ENCODE peak calls at places on chromosome 18, in nine cellular contexts. One of them, this sample, is unnamed.

GRCh38 chr18:59733411-59733810 is 36.2 kb upstream of the CCBE1 start:
- DNase-seq in H9: no peak
- DNase-seq in GM23248: peak; percentile 42
- DNase-seq in hepatocyte: no peak
- DNase-seq in mammary epithelial cell: no peak
- DNase-seq in neural progenitor cell: no peak
- DNase-seq in OCI-LY7: no peak
- DNase-seq in Karpas-422: no peak
- DNase-seq in MM.1S: no peak
- DNase-seq in this sample: no peak

GRCh38 chr18:62957885-62958472 is 242.6 kb downstream of the PHLPP1 start:
- DNase-seq in H9: peak; percentile 71
- DNase-seq in OCI-LY7: peak; percentile 32
- DNase-seq in hepatocyte: no peak
- DNase-seq in Karpas-422: peak; percentile 75
- DNase-seq in neural progenitor cell: peak; percentile 55
- DNase-seq in mammary epithelial cell: peak; percentile 19
- DNase-seq in MM.1S: peak; percentile 73
- DNase-seq in GM23248: peak; percentile 51
- DNase-seq in this sample: peak; percentile 68

GRCh38 chr18:36294031-36294430 is 3.5 kb upstream of the FHOD3 start:
- DNase-seq in Karpas-422: no peak
- DNase-seq in mammary epithelial cell: peak; percentile 71
- DNase-seq in H9: no peak
- DNase-seq in GM23248: peak; percentile 87
- DNase-seq in OCI-LY7: no peak
- DNase-seq in neural progenitor cell: no peak
- DNase-seq in hepatocyte: no peak
- DNase-seq in MM.1S: no peak
- DNase-seq in this sample: peak; percentile 34

GRCh38 chr18:75167759-75168211 is 41.2 kb downstream of the PTGR3 start:
- DNase-seq in neural progenitor cell: no peak
- DNase-seq in MM.1S: no peak
- DNase-seq in OCI-LY7: no peak
- DNase-seq in mammary epithelial cell: no peak
- DNase-seq in Karpas-422: no peak
- DNase-seq in GM23248: peak; percentile 61
- DNase-seq in H9: no peak
- DNase-seq in hepatocyte: no peak
- DNase-seq in this sample: no peak

GRCh38 chr18:3192286-3192685 is 27.5 kb downstream of the MYOM1 start:
- DNase-seq in OCI-LY7: no peak
- DNase-seq in mammary epithelial cell: no peak
- DNase-seq in MM.1S: no peak
- DNase-seq in H9: no peak
- DNase-seq in neural progenitor cell: no peak
- DNase-seq in GM23248: no peak
- DNase-seq in Karpas-422: no peak
- DNase-seq in hepatocyte: no peak
- DNase-seq in this sample: no peak

GRCh38 chr18:12023375-12023774 is 42.1 kb downstream of the IMPA2 start:
- DNase-seq in H9: no peak
- DNase-seq in Karpas-422: no peak
- DNase-seq in mammary epithelial cell: peak; percentile 76
- DNase-seq in OCI-LY7: no peak
- DNase-seq in MM.1S: no peak
- DNase-seq in hepatocyte: no peak
- DNase-seq in neural progenitor cell: no peak
- DNase-seq in GM23248: no peak
- DNase-seq in this sample: no peak

GRCh38 chr18:8081872-8082553 is 514.9 kb downstream of the PTPRM start:
- DNase-seq in GM23248: no peak
- DNase-seq in mammary epithelial cell: no peak
- DNase-seq in OCI-LY7: no peak
- DNase-seq in MM.1S: no peak
- DNase-seq in neural progenitor cell: no peak
- DNase-seq in hepatocyte: no peak
- DNase-seq in H9: no peak
- DNase-seq in Karpas-422: no peak
- DNase-seq in this sample: no peak

GRCh38 chr18:33495278-33495677 is 54.8 kb upstream of the CCDC178 start:
- DNase-seq in neural progenitor cell: peak; percentile 70
- DNase-seq in MM.1S: peak; percentile 31
- DNase-seq in mammary epithelial cell: peak; percentile 17
- DNase-seq in OCI-LY7: peak; percentile 10
- DNase-seq in hepatocyte: peak; percentile 64
- DNase-seq in GM23248: peak; percentile 5
- DNase-seq in H9: peak; percentile 66
- DNase-seq in Karpas-422: peak; percentile 49
- DNase-seq in this sample: peak; percentile 31

GRCh38 chr18:26466026-26466425 is 82.3 kb downstream of the KCTD1 start:
- DNase-seq in H9: no peak
- DNase-seq in Karpas-422: peak; percentile 55
- DNase-seq in OCI-LY7: no peak
- DNase-seq in hepatocyte: no peak
- DNase-seq in mammary epithelial cell: no peak
- DNase-seq in GM23248: no peak
- DNase-seq in MM.1S: no peak
- DNase-seq in neural progenitor cell: no peak
- DNase-seq in this sample: no peak

GRCh38 chr18:38362286-38362792 is 796.7 kb upstream of the CELF4 start:
- DNase-seq in Karpas-422: no peak
- DNase-seq in mammary epithelial cell: no peak
- DNase-seq in neural progenitor cell: peak; percentile 15
- DNase-seq in MM.1S: no peak
- DNase-seq in OCI-LY7: no peak
- DNase-seq in hepatocyte: no peak
- DNase-seq in GM23248: no peak
- DNase-seq in H9: peak; percentile 33
- DNase-seq in this sample: no peak
- H4K20me1 ChIP-seq in Karpas-422: no peaks in the 10 kb centered on the region
- H4K20me1 ChIP-seq in mammary epithelial cell: no peaks in the 10 kb centered on the region
- H4K20me1 ChIP-seq in neural progenitor cell: no peaks in the 10 kb centered on the region
- H4K20me1 ChIP-seq in MM.1S: no peaks in the 10 kb centered on the region
- H4K20me1 ChIP-seq in OCI-LY7: no peaks in the 10 kb centered on the region
- H4K20me1 ChIP-seq in hepatocyte: no peaks in the 10 kb centered on the region
- H4K20me1 ChIP-seq in GM23248: no peaks in the 10 kb centered on the region
- H4K20me1 ChIP-seq in H9: no peaks in the 10 kb centered on the region
- H4K20me1 ChIP-seq in this sample: no peaks in the 10 kb centered on the region

DNA sequence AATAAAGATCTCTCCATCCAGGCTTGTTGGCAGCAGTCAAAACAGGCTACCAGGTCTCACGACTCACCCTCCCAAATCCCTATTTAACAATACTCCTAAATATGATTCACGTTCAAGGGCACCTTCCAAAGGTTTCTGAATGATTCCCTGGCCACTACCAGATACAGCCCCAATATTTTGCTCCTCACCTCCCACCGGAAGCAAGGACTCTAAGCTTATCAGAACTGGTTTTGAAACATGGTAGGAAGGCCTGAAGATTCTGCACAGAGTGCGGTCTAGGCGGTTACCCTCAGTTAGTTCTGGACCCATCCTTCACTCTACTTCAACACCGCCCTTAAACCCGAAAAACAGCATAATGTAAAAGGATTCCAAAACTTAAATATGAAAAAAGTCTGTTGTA is 5.2 kb downstream of the PPP4R1 start:
- DNase-seq in mammary epithelial cell: peak; percentile 25
- DNase-seq in OCI-LY7: no peak
- DNase-seq in MM.1S: no peak
- DNase-seq in hepatocyte: no peak
- DNase-seq in neural progenitor cell: no peak
- DNase-seq in Karpas-422: no peak
- DNase-seq in H9: no peak
- DNase-seq in GM23248: no peak
- DNase-seq in this sample: peak; percentile 28
- H4K20me1 ChIP-seq in mammary epithelial cell: peaks cover 21% of the 10 kb centered on the region
- H4K20me1 ChIP-seq in OCI-LY7: peaks cover 3% of the 10 kb centered on the region
- H4K20me1 ChIP-seq in MM.1S: no peaks in the 10 kb centered on the region
- H4K20me1 ChIP-seq in hepatocyte: peaks cover 62% of the 10 kb centered on the region
- H4K20me1 ChIP-seq in neural progenitor cell: peaks cover 66% of the 10 kb centered on the region
- H4K20me1 ChIP-seq in Karpas-422: peaks cover 4% of the 10 kb centered on the region
- H4K20me1 ChIP-seq in H9: no peaks in the 10 kb centered on the region
- H4K20me1 ChIP-seq in GM23248: peaks cover 19% of the 10 kb centered on the region
- H4K20me1 ChIP-seq in this sample: peaks cover 59% of the 10 kb centered on the region

GRCh38 chr18:54202851-54203250 is 21.6 kb downstream of the MBD2 start:
- DNase-seq in hepatocyte: no peak
- DNase-seq in Karpas-422: no peak
- DNase-seq in mammary epithelial cell: no peak
- DNase-seq in OCI-LY7: no peak
- DNase-seq in MM.1S: no peak
- DNase-seq in neural progenitor cell: no peak
- DNase-seq in H9: no peak
- DNase-seq in GM23248: no peak
- DNase-seq in this sample: no peak
- H4K20me1 ChIP-seq in hepatocyte: peaks cover 28% of the 10 kb centered on the region
- H4K20me1 ChIP-seq in Karpas-422: peaks cover 32% of the 10 kb centered on the region
- H4K20me1 ChIP-seq in mammary epithelial cell: peaks cover 3% of the 10 kb centered on the region
- H4K20me1 ChIP-seq in OCI-LY7: peaks cover 10% of the 10 kb centered on the region
- H4K20me1 ChIP-seq in MM.1S: no peaks in the 10 kb centered on the region
- H4K20me1 ChIP-seq in neural progenitor cell: peaks cover 8% of the 10 kb centered on the region
- H4K20me1 ChIP-seq in H9: no peaks in the 10 kb centered on the region
- H4K20me1 ChIP-seq in GM23248: peaks cover 9% of the 10 kb centered on the region
- H4K20me1 ChIP-seq in this sample: peaks cover 29% of the 10 kb centered on the region

GRCh38 chr18:46378864-46379207 is 274.7 kb downstream of the HAUS1 start:
- DNase-seq in GM23248: no peak
- DNase-seq in MM.1S: no peak
- DNase-seq in H9: no peak
- DNase-seq in OCI-LY7: no peak
- DNase-seq in neural progenitor cell: no peak
- DNase-seq in hepatocyte: no peak
- DNase-seq in Karpas-422: no peak
- DNase-seq in mammary epithelial cell: no peak
- DNase-seq in this sample: no peak
- H4K20me1 ChIP-seq in GM23248: no peaks in the 10 kb centered on the region
- H4K20me1 ChIP-seq in MM.1S: no peaks in the 10 kb centered on the region
- H4K20me1 ChIP-seq in H9: no peaks in the 10 kb centered on the region
- H4K20me1 ChIP-seq in OCI-LY7: no peaks in the 10 kb centered on the region
- H4K20me1 ChIP-seq in neural progenitor cell: peaks cover 84% of the 10 kb centered on the region
- H4K20me1 ChIP-seq in hepatocyte: no peaks in the 10 kb centered on the region
- H4K20me1 ChIP-seq in Karpas-422: no peaks in the 10 kb centered on the region
- H4K20me1 ChIP-seq in mammary epithelial cell: no peaks in the 10 kb centered on the region
- H4K20me1 ChIP-seq in this sample: no peaks in the 10 kb centered on the region

GRCh38 chr18:76479351-76480238 is 15.4 kb downstream of the ZNF516 start:
- DNase-seq in MM.1S: no peak
- DNase-seq in hepatocyte: no peak
- DNase-seq in neural progenitor cell: no peak
- DNase-seq in H9: no peak
- DNase-seq in GM23248: no peak
- DNase-seq in mammary epithelial cell: no peak
- DNase-seq in OCI-LY7: no peak
- DNase-seq in Karpas-422: no peak
- DNase-seq in this sample: no peak

GRCh38 chr18:76472811-76473210 is 22.2 kb downstream of the ZNF516 start:
- DNase-seq in H9: no peak
- DNase-seq in hepatocyte: no peak
- DNase-seq in OCI-LY7: no peak
- DNase-seq in neural progenitor cell: no peak
- DNase-seq in mammary epithelial cell: no peak
- DNase-seq in GM23248: no peak
- DNase-seq in MM.1S: no peak
- DNase-seq in Karpas-422: no peak
- DNase-seq in this sample: no peak

GRCh38 chr18:76476665-76477561 is 18.1 kb downstream of the ZNF516 start:
- DNase-seq in OCI-LY7: no peak
- DNase-seq in Karpas-422: peak; percentile 56
- DNase-seq in neural progenitor cell: no peak
- DNase-seq in hepatocyte: peak; percentile 76
- DNase-seq in mammary epithelial cell: no peak
- DNase-seq in H9: no peak
- DNase-seq in MM.1S: no peak
- DNase-seq in GM23248: peak; percentile 91
- DNase-seq in this sample: peak; percentile 70

GRCh38 chr18:76474824-76475223 is 20.2 kb downstream of the ZNF516 start:
- DNase-seq in H9: no peak
- DNase-seq in Karpas-422: no peak
- DNase-seq in MM.1S: no peak
- DNase-seq in neural progenitor cell: no peak
- DNase-seq in GM23248: no peak
- DNase-seq in mammary epithelial cell: no peak
- DNase-seq in OCI-LY7: no peak
- DNase-seq in hepatocyte: no peak
- DNase-seq in this sample: no peak

DNA sequence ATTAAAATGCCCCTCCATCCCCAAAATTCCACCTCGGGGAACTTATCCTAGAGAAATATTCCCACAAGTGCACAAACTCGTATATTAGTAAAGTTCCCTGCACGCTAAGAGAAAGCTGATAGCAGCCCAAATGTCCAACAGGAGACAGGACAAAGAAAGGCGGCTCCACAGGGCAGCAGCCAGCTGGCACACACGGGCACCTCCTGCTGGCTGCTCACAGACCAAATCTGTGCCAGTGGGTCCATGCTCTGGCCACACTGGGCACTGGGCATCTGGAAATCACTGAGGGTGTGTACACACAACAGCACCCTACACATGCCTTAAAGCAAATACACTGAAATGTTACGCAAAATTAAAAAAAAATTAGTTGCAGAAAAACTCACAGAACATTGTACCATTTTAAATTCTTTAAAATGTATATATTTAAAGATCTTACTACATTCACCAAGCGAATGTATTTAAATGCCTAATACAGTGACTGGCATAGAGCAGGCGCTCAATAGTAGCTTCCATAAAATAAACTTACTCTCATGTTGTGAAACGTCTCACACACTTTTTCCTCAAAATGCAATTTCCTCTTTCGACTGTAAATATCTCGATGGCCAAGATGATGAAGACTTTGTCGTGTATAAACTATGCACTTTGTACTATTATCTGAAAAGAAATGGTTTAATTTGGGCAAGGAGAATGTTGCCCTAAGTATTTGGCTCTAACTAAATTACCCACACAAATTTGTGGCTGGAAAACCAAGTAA is 19.4 kb downstream of the ZNF516 start:
- DNase-seq in Karpas-422: no peak
- DNase-seq in mammary epithelial cell: no peak
- DNase-seq in MM.1S: no peak
- DNase-seq in GM23248: no peak
- DNase-seq in OCI-LY7: no peak
- DNase-seq in neural progenitor cell: no peak
- DNase-seq in hepatocyte: no peak
- DNase-seq in H9: no peak
- DNase-seq in this sample: no peak
- H4K20me1 ChIP-seq in Karpas-422: peaks cover 30% of the 10 kb centered on the region
- H4K20me1 ChIP-seq in mammary epithelial cell: no peaks in the 10 kb centered on the region
- H4K20me1 ChIP-seq in MM.1S: no peaks in the 10 kb centered on the region
- H4K20me1 ChIP-seq in GM23248: no peaks in the 10 kb centered on the region
- H4K20me1 ChIP-seq in OCI-LY7: no peaks in the 10 kb centered on the region
- H4K20me1 ChIP-seq in neural progenitor cell: peaks cover 97% of the 10 kb centered on the region
- H4K20me1 ChIP-seq in hepatocyte: peaks cover 76% of the 10 kb centered on the region
- H4K20me1 ChIP-seq in H9: no peaks in the 10 kb centered on the region
- H4K20me1 ChIP-seq in this sample: no peaks in the 10 kb centered on the region